ENCODE peak calls at places on chromosomes 13 and 19, in four cellular contexts. N is fibroblast of lung, J is MG63, Q is thyroid gland. Z is an unnamed sample. For H3K9me3 and H3K27me3, the result is how much of the 10 kb centered on the place peaks cover.

GRCh38 chr13:49020940-49021548 is 45.3 kb downstream of the FNDC3A start:
- DNase-seq in Q (no peak), J (peak), N (peak), Z (no peak)

GRCh38 chr13:99741979-99742378 is 229.6 kb downstream of the ZIC5 start:
- DNase-seq in J (no peak), N (no peak), Q (no peak), Z (no peak)

GRCh38 chr19:13068064-13068807 is 34.4 kb downstream of the LYL1 start:
- DNase-seq in Q (peak), J (no peak), N (no peak), Z (no peak)

GRCh38 chr13:23960566-23961156 is 63.4 kb upstream of the C1QTNF9B start:
- DNase-seq in J (no peak), N (peak), Q (no peak), Z (no peak)

GRCh38 chr19:34838753-34839431 is 65.9 kb upstream of the ZNF599 start:
- DNase-seq in J (no peak), Q (no peak), N (no peak), Z (no peak)

GRCh38 chr13:35712907-35713685 is 236.6 kb upstream of the MAB21L1 start:
- DNase-seq in J (no peak), Q (no peak), N (peak), Z (no peak)

GRCh38 chr19:6713773-6714692 is 6.4 kb downstream of the C3 start:
- DNase-seq in N (no peak), Q (peak), J (no peak), Z (no peak)

GRCh38 chr13:62512194-62513141 is 1096.8 kb upstream of the PCDH20 start:
- DNase-seq in Q (peak), N (peak), J (peak), Z (no peak)

GRCh38 chr13:42702726-42703125 is 78.7 kb upstream of the FAM216B start:
- DNase-seq in Q (peak), J (no peak), N (peak), Z (no peak)

GRCh38 chr19:7904074-7905020 is 670 bp downstream of the MAP2K7 start:
- DNase-seq in N (no peak), Q (peak), J (peak), Z (no peak)

GRCh38 chr13:80389073-80390038 is 48.4 kb upstream of the SPRY2 start:
- DNase-seq in Q (no peak), N (no peak), J (no peak), Z (no peak)

GRCh38 chr13:110242615-110243014 is 64.3 kb downstream of the COL4A1 start:
- DNase-seq in N (no peak), J (no peak), Q (no peak), Z (no peak)

GRCh38 chr19:51651216-51651846 is 4.7 kb upstream of the SIGLEC14 start:
- DNase-seq in N (no peak), J (no peak), Q (no peak), Z (no peak)

GRCh38 chr13:113562085-113562749 is 22.3 kb upstream of the TFDP1 start:
- DNase-seq in J (peak), N (peak), Q (peak), Z (peak)

GRCh38 chr13:71240906-71241305 is 626.1 kb downstream of the DACH1 start:
- DNase-seq in Q (no peak), J (no peak), N (peak), Z (no peak)

DNA sequence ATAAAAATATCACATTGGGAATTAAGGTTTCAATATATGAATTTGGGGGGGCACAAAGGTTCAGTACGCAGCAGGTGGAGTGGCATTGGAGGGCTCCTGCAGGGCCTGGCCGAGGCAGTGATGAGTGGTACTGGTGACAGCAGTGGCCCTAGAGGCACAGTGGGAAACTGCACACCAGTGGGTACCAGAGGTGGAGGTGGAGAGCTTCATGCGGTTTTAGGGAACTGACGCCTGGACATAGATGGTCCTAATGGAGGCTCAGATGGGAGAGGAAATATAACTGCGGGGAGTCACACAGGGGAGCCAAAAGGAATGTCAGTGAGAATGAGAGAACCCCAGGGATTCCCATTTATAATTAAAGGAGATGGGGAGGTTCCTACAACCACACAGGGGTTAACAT is 156.2 kb downstream of the COG6 start:
- DNase-seq in J (no peak), N (no peak), Q (no peak), Z (no peak)
- H3K9me3 ChIP-seq in J (under half), N (under half), Q (under half), Z (under half)

DNA sequence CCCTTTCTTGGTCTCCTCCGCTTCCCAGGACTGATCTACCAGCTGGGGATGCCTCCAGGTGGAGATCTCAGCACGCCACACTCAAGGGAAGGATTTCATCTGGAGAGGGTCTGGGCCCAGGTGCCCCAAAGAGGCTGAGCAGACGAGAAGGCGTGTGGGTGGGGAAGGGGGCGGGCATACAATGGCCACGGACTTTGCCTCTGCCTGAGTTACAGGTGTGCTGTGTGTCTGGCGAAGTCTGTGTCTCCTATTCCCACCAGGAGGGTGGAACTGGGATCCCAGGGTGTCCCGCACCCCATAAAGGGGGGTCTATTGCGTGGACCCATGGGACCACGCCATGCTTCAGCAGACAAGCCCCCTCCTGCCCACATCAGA is 3.6 kb downstream of the TLE2 start:
- DNase-seq in J (no peak), N (no peak), Q (no peak), Z (no peak)
- H3K27me3 ChIP-seq in J (under half), N (under half), Q (under half), Z (under half)

GRCh38 chr19:57964761-57965160 is 9.6 kb downstream of the C19orf18 start:
- DNase-seq in N (no peak), J (no peak), Q (no peak), Z (no peak)
- H3K9me3 ChIP-seq in N (under half), J (under half), Q (under half), Z (under half)

DNA sequence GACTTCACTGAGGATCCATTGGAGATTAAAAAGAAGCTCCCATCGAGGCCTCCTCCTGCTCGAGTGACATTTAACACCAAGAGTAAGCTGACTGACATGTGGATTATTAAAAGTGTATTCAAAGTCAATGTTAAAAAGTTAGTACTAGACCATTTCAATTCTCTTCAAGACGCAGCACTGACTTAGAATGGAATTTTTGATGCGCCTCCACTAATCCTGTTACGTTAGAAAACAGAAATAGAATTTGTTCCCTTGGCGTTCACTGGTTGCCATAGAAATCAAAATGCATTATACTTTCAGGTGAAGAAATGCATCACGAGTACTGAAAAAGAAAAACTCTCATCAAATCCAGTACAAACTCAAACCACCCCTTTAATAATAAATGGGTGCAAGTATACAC is 42.2 kb downstream of the BRD4 start:
- DNase-seq in Q (no peak), N (no peak), J (no peak), Z (no peak)
- H3K27me3 ChIP-seq in Q (under half), N (under half), J (under half), Z (under half)

GRCh38 chr19:48456864-48457263 is 1.5 kb downstream of the KCNJ14 start:
- DNase-seq in N (no peak), Q (no peak), J (no peak), Z (no peak)
- H3K9me3 ChIP-seq in N (under half), Q (under half), J (under half), Z (under half)

GRCh38 chr19:50551034-50551712 is 17.1 kb downstream of the LRRC4B start:
- DNase-seq in Q (no peak), J (no peak), N (no peak), Z (no peak)

GRCh38 chr19:50553134-50553703 is 15.0 kb downstream of the LRRC4B start:
- DNase-seq in Q (no peak), N (no peak), J (no peak), Z (no peak)

GRCh38 chr19:50551713-50552187 is 16.5 kb downstream of the LRRC4B start:
- DNase-seq in N (no peak), Q (no peak), J (no peak), Z (no peak)

GRCh38 chr19:50554212-50554611 is 14.0 kb downstream of the LRRC4B start:
- DNase-seq in J (no peak), N (no peak), Q (no peak), Z (no peak)

DNA sequence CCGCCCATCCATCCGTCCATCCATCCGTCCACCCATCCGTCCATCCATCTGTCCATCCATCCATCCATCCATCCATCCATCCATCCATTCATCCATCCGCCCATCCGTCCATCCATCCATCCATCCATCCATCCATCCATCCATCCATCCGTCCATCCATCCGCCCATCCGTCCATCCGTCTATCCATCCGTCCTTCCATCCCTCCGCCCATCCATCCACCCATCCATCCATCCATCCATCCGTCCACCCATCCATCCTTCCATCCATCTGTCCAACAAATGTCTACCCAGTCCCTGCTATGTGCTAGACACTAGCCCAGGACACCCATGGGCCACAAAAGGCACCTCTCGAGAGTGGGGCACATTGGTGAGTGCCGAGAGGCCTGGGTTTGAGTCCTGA is 15.7 kb downstream of the LRRC4B start:
- DNase-seq in N (no peak), J (no peak), Q (no peak), Z (no peak)
- H3K27me3 ChIP-seq in N (under half), J (under half), Q (under half), Z (under half)